ENCODE peak calls at places on chromosome 6, in five cellular contexts. O, G, S, L and Y are unnamed samples.
A peak's percentile ranks its signal among the peaks of the same experiment; 100 is the strongest.

GRCh38 chr6:6002005-6002808 is 4.5 kb downstream of the NRN1 start:
- DNase-seq in O (peak; percentile 26), G (no peak), S (no peak), L (no peak), Y (no peak)

GRCh38 chr6:112253842-112254816 is at the start of gene LAMA4:
- DNase-seq in O (peak; percentile 46), G (peak; percentile 67), S (peak; percentile 71), L (no peak), Y (peak; percentile 32)

GRCh38 chr6:44304282-44305199 is 8.6 kb downstream of the AARS2 start:
- DNase-seq in O (peak; percentile 62), G (no peak), S (no peak), L (peak; percentile 35), Y (peak; percentile 54)

GRCh38 chr6:122718616-122719015 is 60.9 kb upstream of the FABP7 start:
- DNase-seq in O (no peak), G (no peak), S (no peak), L (no peak), Y (no peak)

GRCh38 chr6:108091288-108091687 is 16.7 kb upstream of the OSTM1 start:
- DNase-seq in O (no peak), G (no peak), S (no peak), L (no peak), Y (no peak)

GRCh38 chr6:27687154-27688013 is 214.5 kb upstream of the ZNF184 start:
- DNase-seq in O (peak; percentile 87), G (peak; percentile 57), S (peak; percentile 59), L (peak; percentile 61), Y (peak; percentile 91)

GRCh38 chr6:43768983-43769525 is 957 bp upstream of the VEGFA start:
- DNase-seq in O (no peak), G (peak; percentile 90), S (peak; percentile 81), L (no peak), Y (no peak)

GRCh38 chr6:13711384-13711725 is 280 bp downstream of the RANBP9 start:
- DNase-seq in O (no peak), G (no peak), S (no peak), L (no peak), Y (peak; percentile 74)

GRCh38 chr6:21587925-21588811 is 5.4 kb upstream of the SOX4 start:
- DNase-seq in O (peak; percentile 59), G (peak; percentile 48), S (peak; percentile 63), L (peak; percentile 13), Y (peak; percentile 50)

GRCh38 chr6:147852772-147853171 is 344.3 kb downstream of the SAMD5 start:
- DNase-seq in O (no peak), G (no peak), S (no peak), L (no peak), Y (no peak)

GRCh38 chr6:69813508-69813907 is 16.7 kb upstream of the LMBRD1 start:
- DNase-seq in O (no peak), G (no peak), S (no peak), L (no peak), Y (no peak)

GRCh38 chr6:79269877-79270276 is 35.4 kb upstream of the HMGN3 start:
- DNase-seq in O (peak; percentile 7), G (no peak), S (no peak), L (no peak), Y (no peak)

GRCh38 chr6:132257561-132257960 is 143.7 kb downstream of the MOXD1 start:
- DNase-seq in O (no peak), G (no peak), S (no peak), L (no peak), Y (no peak)

GRCh38 chr6:206264-206663 is 86.0 kb upstream of the DUSP22 start:
- DNase-seq in O (no peak), G (no peak), S (no peak), L (no peak), Y (no peak)

GRCh38 chr6:108260126-108260808 is 573 bp downstream of the SNX3 start:
- DNase-seq in O (no peak), G (no peak), S (peak; percentile 45), L (no peak), Y (peak; percentile 52)

GRCh38 chr6:28589234-28589951 is 63.7 kb downstream of the GPX5 start:
- DNase-seq in O (peak; percentile 75), G (peak; percentile 57), S (no peak), L (no peak), Y (peak; percentile 64)

GRCh38 chr6:98657764-98658163 is 176.6 kb upstream of the POU3F2 start:
- DNase-seq in O (peak; percentile 59), G (no peak), S (no peak), L (no peak), Y (peak; percentile 35)

GRCh38 chr6:22367331-22367730 is 70.5 kb upstream of the PRL start:
- DNase-seq in O (no peak), G (no peak), S (no peak), L (no peak), Y (no peak)

GRCh38 chr6:53618219-53618618 is 47.3 kb downstream of the KLHL31 start:
- DNase-seq in O (no peak), G (no peak), S (no peak), L (no peak), Y (no peak)

GRCh38 chr6:32529697-32530429 is at the start of gene HLA-DRB5:
- DNase-seq in O (no peak), G (no peak), S (no peak), L (no peak), Y (peak; percentile 14)

GRCh38 chr6:2166717-2167116 is 78.7 kb downstream of the GMDS start:
- DNase-seq in O (no peak), G (no peak), S (no peak), L (no peak), Y (no peak)

GRCh38 chr6:53029761-53030160 is 34.7 kb upstream of the GSTA4 start:
- DNase-seq in O (no peak), G (no peak), S (no peak), L (no peak), Y (no peak)

GRCh38 chr6:87700729-87701675 is 1.0 kb downstream of the AKIRIN2 start:
- DNase-seq in O (peak; percentile 35), G (peak; percentile 25), S (peak; percentile 40), L (peak; percentile 15), Y (peak; percentile 68)

GRCh38 chr6:72649032-72649984 is 27.4 kb downstream of the KCNQ5 start:
- DNase-seq in O (no peak), G (no peak), S (no peak), L (no peak), Y (peak; percentile 53)

GRCh38 chr6:147311218-147311617 is 107.0 kb downstream of the STXBP5 start:
- DNase-seq in O (no peak), G (no peak), S (no peak), L (no peak), Y (no peak)

GRCh38 chr6:63263456-63263855 is 52.2 kb downstream of the FKBP1C start:
- DNase-seq in O (no peak), G (no peak), S (no peak), L (no peak), Y (no peak)

GRCh38 chr6:161496941-161497340 is 223.1 kb upstream of the AGPAT4 start:
- DNase-seq in O (no peak), G (no peak), S (no peak), L (no peak), Y (no peak)

GRCh38 chr6:161498881-161499280 is 225.0 kb upstream of the AGPAT4 start:
- DNase-seq in O (no peak), G (no peak), S (no peak), L (no peak), Y (no peak)

GRCh38 chr6:161503570-161503969 is 229.7 kb upstream of the AGPAT4 start:
- DNase-seq in O (no peak), G (no peak), S (no peak), L (no peak), Y (no peak)

GRCh38 chr6:161493731-161494130 is 219.9 kb upstream of the AGPAT4 start:
- DNase-seq in O (no peak), G (no peak), S (no peak), L (no peak), Y (no peak)

DNA sequence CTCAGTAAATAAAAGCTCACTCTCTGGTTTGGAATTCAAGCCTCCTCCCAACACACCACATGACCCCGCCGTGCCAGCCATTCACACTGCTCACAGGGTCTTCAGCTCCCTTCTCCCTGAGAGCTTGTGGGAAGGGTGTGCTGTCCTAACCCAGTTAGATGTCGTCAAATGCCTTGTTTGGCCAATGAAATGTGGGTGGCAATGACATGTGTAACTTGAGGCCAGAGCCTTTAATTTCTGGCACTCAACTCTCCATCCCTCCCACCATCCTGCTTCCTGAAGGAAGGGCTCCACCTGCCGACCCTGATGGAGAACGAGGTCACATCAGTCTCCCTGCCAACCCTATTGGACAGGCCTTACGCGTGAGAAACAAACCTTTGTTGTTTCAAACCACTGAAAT is 224.5 kb upstream of the AGPAT4 start:
- DNase-seq in O (peak; percentile 17), G (no peak), S (no peak), L (no peak), Y (no peak)
- TF ChIP-seq CTCF in O (no peak), G (no peak), S (peak; percentile 44), L (no peak), Y (no peak)

GRCh38 chr6:38489951-38490350 is 149.8 kb downstream of the BTBD9 start:
- DNase-seq in O (no peak), G (no peak), S (no peak), L (no peak), Y (no peak)
- TF ChIP-seq CTCF in O (no peak), G (no peak), S (no peak), L (no peak), Y (no peak)

GRCh38 chr6:31197559-31198305 is 27.2 kb upstream of the POU5F1 start:
- DNase-seq in O (peak; percentile 65), G (peak; percentile 89), S (peak; percentile 95), L (peak; percentile 91), Y (peak; percentile 99)
- TF ChIP-seq CTCF in O (no peak), G (no peak), S (no peak), L (no peak), Y (no peak)

DNA sequence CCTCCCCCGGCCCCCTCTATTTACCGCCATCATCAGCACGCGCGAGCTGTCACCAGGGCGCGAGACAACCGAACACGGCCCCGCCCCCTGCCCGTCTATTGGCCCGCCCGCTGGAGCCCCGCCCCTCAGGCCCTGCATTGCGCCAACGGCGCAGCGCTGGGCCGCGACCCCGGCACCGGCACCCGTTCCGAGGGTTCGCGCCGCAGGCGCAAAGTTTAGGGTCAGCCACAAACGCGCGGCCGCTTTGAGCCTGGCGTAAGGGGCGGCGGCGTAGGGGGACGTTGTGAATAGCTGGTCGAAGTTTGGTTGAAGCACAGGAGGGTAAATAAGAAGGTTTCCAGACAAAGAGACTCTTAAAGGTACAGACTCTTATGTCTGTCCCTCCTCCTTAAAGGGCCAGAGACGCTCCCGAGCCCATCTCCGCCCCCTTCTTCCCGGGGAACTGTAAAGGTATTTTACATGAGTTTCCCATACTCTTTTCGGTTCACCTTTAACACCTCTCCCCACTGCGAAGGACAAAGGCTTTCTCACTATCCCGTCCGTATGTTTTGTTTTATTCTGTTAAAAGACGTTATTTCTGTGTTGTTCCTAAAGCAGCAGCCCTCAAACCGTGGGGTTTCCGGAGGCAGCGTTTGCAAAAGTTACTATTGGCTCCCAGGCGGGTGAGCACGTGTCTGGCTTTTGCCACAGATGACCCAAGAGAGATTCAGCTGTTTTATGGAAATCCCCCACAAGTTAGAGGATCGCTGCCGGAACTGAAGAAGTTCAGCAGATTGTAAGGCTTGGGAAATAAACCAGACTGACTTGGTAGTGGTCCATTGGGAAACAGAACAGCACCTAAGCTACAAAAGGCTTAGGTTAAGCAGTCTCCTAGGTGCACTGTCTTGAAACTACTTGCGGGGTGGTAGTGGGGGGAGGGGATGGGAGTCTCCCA is at the start of gene USP49:
- DNase-seq in O (peak; percentile 94), G (peak; percentile 86), S (peak; percentile 92), L (peak; percentile 90), Y (peak; percentile 96)
- TF ChIP-seq CTCF in O (no peak), G (no peak), S (no peak), L (no peak), Y (no peak)